ENCODE peak calls at places on chromosomes 12 and 14, in six cellular contexts. One of them, this sample, is unnamed.
A peak's percentile ranks its signal among the peaks of the same experiment; 100 is the strongest.

GRCh38 chr14:63045234-63045611 is at the start of gene KCNH5:
- DNase-seq in psoas muscle: peak; percentile 52
- DNase-seq in fibroblast of lung: peak; percentile 60
- DNase-seq in CD8-positive, alpha-beta T cell: no peak
- DNase-seq in CD8-positive, alpha-beta memory T cell: no peak
- DNase-seq in testis: peak; percentile 64
- DNase-seq in this sample: peak; percentile 5

GRCh38 chr12:3700861-3701260 is 52.0 kb downstream of the CRACR2A start:
- DNase-seq in psoas muscle: no peak
- DNase-seq in fibroblast of lung: peak; percentile 26
- DNase-seq in CD8-positive, alpha-beta T cell: no peak
- DNase-seq in CD8-positive, alpha-beta memory T cell: no peak
- DNase-seq in testis: no peak
- DNase-seq in this sample: no peak

GRCh38 chr12:50186667-50187066 is 19.5 kb upstream of the CERS5 start:
- DNase-seq in psoas muscle: no peak
- DNase-seq in fibroblast of lung: peak; percentile 81
- DNase-seq in CD8-positive, alpha-beta T cell: no peak
- DNase-seq in CD8-positive, alpha-beta memory T cell: no peak
- DNase-seq in testis: no peak
- DNase-seq in this sample: no peak

GRCh38 chr12:31322651-31323248 is 3.2 kb downstream of the SINHCAF start:
- DNase-seq in psoas muscle: no peak
- DNase-seq in fibroblast of lung: peak; percentile 78
- DNase-seq in CD8-positive, alpha-beta T cell: no peak
- DNase-seq in CD8-positive, alpha-beta memory T cell: no peak
- DNase-seq in testis: peak; percentile 70
- DNase-seq in this sample: no peak

GRCh38 chr14:74685054-74685453 is 27.8 kb downstream of the AREL1 start:
- DNase-seq in psoas muscle: no peak
- DNase-seq in fibroblast of lung: no peak
- DNase-seq in CD8-positive, alpha-beta T cell: no peak
- DNase-seq in CD8-positive, alpha-beta memory T cell: no peak
- DNase-seq in testis: no peak
- DNase-seq in this sample: no peak

GRCh38 chr14:99590746-99591555 is 13.1 kb downstream of the CCDC85C start:
- DNase-seq in psoas muscle: no peak
- DNase-seq in fibroblast of lung: peak; percentile 68
- DNase-seq in CD8-positive, alpha-beta T cell: no peak
- DNase-seq in CD8-positive, alpha-beta memory T cell: no peak
- DNase-seq in testis: no peak
- DNase-seq in this sample: no peak

GRCh38 chr12:52082026-52082667 is 2.6 kb downstream of the SMIM41 start:
- DNase-seq in psoas muscle: peak; percentile 70
- DNase-seq in fibroblast of lung: peak; percentile 63
- DNase-seq in CD8-positive, alpha-beta T cell: no peak
- DNase-seq in CD8-positive, alpha-beta memory T cell: no peak
- DNase-seq in testis: peak; percentile 52
- DNase-seq in this sample: no peak

GRCh38 chr14:75981426-75981825 is 369 bp downstream of the TGFB3 start:
- DNase-seq in psoas muscle: no peak
- DNase-seq in fibroblast of lung: peak; percentile 35
- DNase-seq in CD8-positive, alpha-beta T cell: no peak
- DNase-seq in CD8-positive, alpha-beta memory T cell: no peak
- DNase-seq in testis: peak; percentile 28
- DNase-seq in this sample: peak; percentile 52

GRCh38 chr12:93784339-93785086 is 107.3 kb downstream of the CRADD start:
- DNase-seq in psoas muscle: peak; percentile 77
- DNase-seq in fibroblast of lung: peak; percentile 94
- DNase-seq in CD8-positive, alpha-beta T cell: no peak
- DNase-seq in CD8-positive, alpha-beta memory T cell: no peak
- DNase-seq in testis: peak; percentile 70
- DNase-seq in this sample: peak; percentile 44

GRCh38 chr12:41254546-41254945 is 66.4 kb downstream of the PDZRN4 start:
- DNase-seq in psoas muscle: no peak
- DNase-seq in fibroblast of lung: peak; percentile 29
- DNase-seq in CD8-positive, alpha-beta T cell: no peak
- DNase-seq in CD8-positive, alpha-beta memory T cell: no peak
- DNase-seq in testis: no peak
- DNase-seq in this sample: no peak

GRCh38 chr14:65255029-65255545 is 152.8 kb upstream of the MAX start:
- DNase-seq in psoas muscle: no peak
- DNase-seq in fibroblast of lung: peak; percentile 81
- DNase-seq in CD8-positive, alpha-beta T cell: no peak
- DNase-seq in CD8-positive, alpha-beta memory T cell: no peak
- DNase-seq in testis: no peak
- DNase-seq in this sample: no peak

GRCh38 chr12:50390284-50390683 is 6.1 kb downstream of the FAM186A start:
- DNase-seq in psoas muscle: no peak
- DNase-seq in fibroblast of lung: peak; percentile 96
- DNase-seq in CD8-positive, alpha-beta T cell: no peak
- DNase-seq in CD8-positive, alpha-beta memory T cell: no peak
- DNase-seq in testis: no peak
- DNase-seq in this sample: no peak

GRCh38 chr14:75307700-75308379 is 29.2 kb downstream of the FOS start:
- DNase-seq in psoas muscle: peak; percentile 92
- DNase-seq in fibroblast of lung: peak; percentile 61
- DNase-seq in CD8-positive, alpha-beta T cell: peak; percentile 62
- DNase-seq in CD8-positive, alpha-beta memory T cell: peak; percentile 61
- DNase-seq in testis: peak; percentile 94
- DNase-seq in this sample: peak; percentile 74

GRCh38 chr12:503111-503761 is 43.5 kb downstream of the B4GALNT3 start:
- DNase-seq in psoas muscle: no peak
- DNase-seq in fibroblast of lung: peak; percentile 8
- DNase-seq in CD8-positive, alpha-beta T cell: no peak
- DNase-seq in CD8-positive, alpha-beta memory T cell: no peak
- DNase-seq in testis: no peak
- DNase-seq in this sample: no peak

GRCh38 chr14:91415794-91416743 is 1.6 kb downstream of the CCDC88C start:
- DNase-seq in psoas muscle: no peak
- DNase-seq in fibroblast of lung: peak; percentile 14
- DNase-seq in CD8-positive, alpha-beta T cell: peak; percentile 48
- DNase-seq in CD8-positive, alpha-beta memory T cell: peak; percentile 52
- DNase-seq in testis: no peak
- DNase-seq in this sample: peak; percentile 88

GRCh38 chr12:34600592-34601462 is 578.5 kb downstream of the ALG10 start:
- DNase-seq in psoas muscle: peak; percentile 18
- DNase-seq in fibroblast of lung: no peak
- DNase-seq in CD8-positive, alpha-beta T cell: no peak
- DNase-seq in CD8-positive, alpha-beta memory T cell: no peak
- DNase-seq in testis: no peak
- DNase-seq in this sample: no peak

GRCh38 chr14:88554458-88555286 is at the start of gene PTPN21:
- DNase-seq in psoas muscle: peak; percentile 89
- DNase-seq in fibroblast of lung: peak; percentile 76
- DNase-seq in CD8-positive, alpha-beta T cell: no peak
- DNase-seq in CD8-positive, alpha-beta memory T cell: no peak
- DNase-seq in testis: peak; percentile 86
- DNase-seq in this sample: no peak

GRCh38 chr12:13374783-13375182 is 178.3 kb downstream of the EMP1 start:
- DNase-seq in psoas muscle: no peak
- DNase-seq in fibroblast of lung: no peak
- DNase-seq in CD8-positive, alpha-beta T cell: no peak
- DNase-seq in CD8-positive, alpha-beta memory T cell: no peak
- DNase-seq in testis: no peak
- DNase-seq in this sample: no peak

GRCh38 chr12:13371797-13372196 is 175.3 kb downstream of the EMP1 start:
- DNase-seq in psoas muscle: no peak
- DNase-seq in fibroblast of lung: no peak
- DNase-seq in CD8-positive, alpha-beta T cell: no peak
- DNase-seq in CD8-positive, alpha-beta memory T cell: no peak
- DNase-seq in testis: no peak
- DNase-seq in this sample: no peak

GRCh38 chr12:13373803-13374202 is 177.3 kb downstream of the EMP1 start:
- DNase-seq in psoas muscle: no peak
- DNase-seq in fibroblast of lung: no peak
- DNase-seq in CD8-positive, alpha-beta T cell: no peak
- DNase-seq in CD8-positive, alpha-beta memory T cell: no peak
- DNase-seq in testis: no peak
- DNase-seq in this sample: no peak

GRCh38 chr12:13371367-13371766 is 174.8 kb downstream of the EMP1 start:
- DNase-seq in psoas muscle: no peak
- DNase-seq in fibroblast of lung: no peak
- DNase-seq in CD8-positive, alpha-beta T cell: no peak
- DNase-seq in CD8-positive, alpha-beta memory T cell: no peak
- DNase-seq in testis: no peak
- DNase-seq in this sample: no peak

DNA sequence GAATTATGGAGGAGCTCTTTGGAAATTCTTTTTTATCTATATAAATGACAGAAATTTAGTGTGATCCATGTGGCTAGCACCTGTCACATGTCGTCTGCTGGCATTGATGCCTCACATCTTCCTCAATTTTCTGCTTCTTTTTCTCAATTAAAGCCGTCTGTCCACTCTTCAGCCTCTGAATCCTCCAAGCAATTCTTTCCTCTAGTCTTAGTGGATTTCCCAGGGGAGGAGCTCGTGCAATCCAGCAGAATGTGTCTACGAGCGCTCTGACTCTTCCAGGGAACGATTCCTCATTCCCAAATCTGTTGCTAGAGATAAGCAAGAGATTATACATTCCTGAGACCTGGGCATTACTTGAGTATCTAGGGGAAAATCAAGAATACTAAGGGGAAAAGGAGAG is 176.6 kb downstream of the EMP1 start:
- DNase-seq in psoas muscle: no peak
- DNase-seq in fibroblast of lung: no peak
- DNase-seq in CD8-positive, alpha-beta T cell: no peak
- DNase-seq in CD8-positive, alpha-beta memory T cell: no peak
- DNase-seq in testis: no peak
- DNase-seq in this sample: no peak
- H3K4me3 ChIP-seq in psoas muscle: no peak overlapping the region
- H3K4me3 ChIP-seq in fibroblast of lung: no peak overlapping the region
- H3K4me3 ChIP-seq in CD8-positive, alpha-beta T cell: no peak overlapping the region
- H3K4me3 ChIP-seq in CD8-positive, alpha-beta memory T cell: no peak overlapping the region
- H3K4me3 ChIP-seq in testis: no peak overlapping the region
- H3K4me3 ChIP-seq in this sample: no peak overlapping the region

GRCh38 chr14:102805941-102806340 is 28.7 kb downstream of the TRAF3 start:
- DNase-seq in psoas muscle: no peak
- DNase-seq in fibroblast of lung: no peak
- DNase-seq in CD8-positive, alpha-beta T cell: no peak
- DNase-seq in CD8-positive, alpha-beta memory T cell: no peak
- DNase-seq in testis: no peak
- DNase-seq in this sample: no peak

GRCh38 chr14:102805454-102805891 is 28.2 kb downstream of the TRAF3 start:
- DNase-seq in psoas muscle: no peak
- DNase-seq in fibroblast of lung: peak; percentile 85
- DNase-seq in CD8-positive, alpha-beta T cell: peak; percentile 15
- DNase-seq in CD8-positive, alpha-beta memory T cell: no peak
- DNase-seq in testis: no peak
- DNase-seq in this sample: peak; percentile 83

GRCh38 chr14:102804858-102805257 is 27.6 kb downstream of the TRAF3 start:
- DNase-seq in psoas muscle: no peak
- DNase-seq in fibroblast of lung: no peak
- DNase-seq in CD8-positive, alpha-beta T cell: no peak
- DNase-seq in CD8-positive, alpha-beta memory T cell: no peak
- DNase-seq in testis: no peak
- DNase-seq in this sample: no peak

GRCh38 chr14:102803139-102803538 is 25.9 kb downstream of the TRAF3 start:
- DNase-seq in psoas muscle: no peak
- DNase-seq in fibroblast of lung: no peak
- DNase-seq in CD8-positive, alpha-beta T cell: no peak
- DNase-seq in CD8-positive, alpha-beta memory T cell: no peak
- DNase-seq in testis: no peak
- DNase-seq in this sample: no peak

GRCh38 chr14:102806447-102806846 is 29.2 kb downstream of the TRAF3 start:
- DNase-seq in psoas muscle: no peak
- DNase-seq in fibroblast of lung: no peak
- DNase-seq in CD8-positive, alpha-beta T cell: no peak
- DNase-seq in CD8-positive, alpha-beta memory T cell: no peak
- DNase-seq in testis: no peak
- DNase-seq in this sample: no peak
- H3K4me1 ChIP-seq in psoas muscle: no peaks in the 10 kb centered on the region
- H3K4me1 ChIP-seq in fibroblast of lung: no peaks in the 10 kb centered on the region
- H3K4me1 ChIP-seq in CD8-positive, alpha-beta T cell: peaks cover 33% of the 10 kb centered on the region
- H3K4me1 ChIP-seq in CD8-positive, alpha-beta memory T cell: peaks cover 45% of the 10 kb centered on the region
- H3K4me1 ChIP-seq in testis: peaks cover 5% of the 10 kb centered on the region
- H3K4me1 ChIP-seq in this sample: peaks cover 68% of the 10 kb centered on the region

GRCh38 chr12:114687269-114687605 is 3.3 kb upstream of the TBX3 start:
- DNase-seq in psoas muscle: no peak
- DNase-seq in fibroblast of lung: no peak
- DNase-seq in CD8-positive, alpha-beta T cell: no peak
- DNase-seq in CD8-positive, alpha-beta memory T cell: no peak
- DNase-seq in testis: no peak
- DNase-seq in this sample: no peak
- H3K27ac ChIP-seq in psoas muscle: no peak overlapping the region
- H3K27ac ChIP-seq in fibroblast of lung: peak overlapping the region; percentile 95
- H3K27ac ChIP-seq in CD8-positive, alpha-beta T cell: no peak overlapping the region
- H3K27ac ChIP-seq in CD8-positive, alpha-beta memory T cell: no peak overlapping the region
- H3K27ac ChIP-seq in testis: no peak overlapping the region
- H3K27ac ChIP-seq in this sample: no peak overlapping the region

DNA sequence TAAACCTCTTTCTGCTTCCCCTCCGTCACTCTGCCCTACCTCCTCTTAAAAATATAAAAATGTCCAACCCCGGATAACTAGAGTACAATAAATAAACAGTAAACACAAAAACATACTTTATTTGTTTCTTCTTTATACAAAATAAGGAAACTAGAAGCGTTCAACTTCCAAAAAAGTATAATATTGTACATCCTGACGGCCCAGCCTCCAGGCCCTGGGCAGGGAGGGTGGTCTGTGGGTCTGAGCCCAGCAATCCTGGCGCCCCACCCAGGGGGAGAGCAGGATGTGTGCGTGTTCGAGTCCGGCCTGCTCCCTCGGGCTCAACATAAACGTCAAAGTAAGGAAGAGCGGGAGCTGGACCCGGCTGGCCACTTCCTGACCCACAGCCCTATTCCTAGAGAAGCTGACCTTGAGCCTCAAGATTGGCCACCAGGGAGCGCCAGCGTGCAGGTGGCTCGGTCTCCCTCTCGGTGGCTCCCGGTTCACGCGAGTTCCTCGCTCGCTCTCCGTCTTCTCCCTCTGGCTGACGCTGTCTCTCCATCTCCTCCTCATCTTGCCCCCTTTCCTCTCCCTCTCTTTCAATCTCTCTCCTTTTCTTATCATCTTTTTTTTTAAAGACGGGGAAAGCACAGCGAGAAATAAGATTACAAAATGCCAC is 9.4 kb downstream of the LHX5 start:
- DNase-seq in psoas muscle: peak; percentile 86
- DNase-seq in fibroblast of lung: peak; percentile 52
- DNase-seq in CD8-positive, alpha-beta T cell: peak; percentile 62
- DNase-seq in CD8-positive, alpha-beta memory T cell: peak; percentile 45
- DNase-seq in testis: peak; percentile 91
- DNase-seq in this sample: peak; percentile 30
- H3K4me3 ChIP-seq in psoas muscle: peak overlapping the region; percentile 41
- H3K4me3 ChIP-seq in fibroblast of lung: no peak overlapping the region
- H3K4me3 ChIP-seq in CD8-positive, alpha-beta T cell: peak overlapping the region; percentile 35
- H3K4me3 ChIP-seq in CD8-positive, alpha-beta memory T cell: no peak overlapping the region
- H3K4me3 ChIP-seq in testis: no peak overlapping the region
- H3K4me3 ChIP-seq in this sample: peak overlapping the region; percentile 49